ENCODE peak calls at places on chromosomes 3 and 15, in nine cellular contexts. One of them, this sample, is unnamed.

GRCh38 chr15:81774309-81774708 is 271.5 kb downstream of the MEX3B start:
- DNase-seq in astrocyte of the spinal cord: no peak
- DNase-seq in GM06990: no peak
- DNase-seq in GM23248: no peak
- DNase-seq in testis: no peak
- DNase-seq in left ventricle myocardium inferior: no peak
- DNase-seq in lung: no peak
- DNase-seq in CD8-positive, alpha-beta T cell: no peak
- DNase-seq in Jurkat, Clone E6-1: no peak
- DNase-seq in this sample: no peak

GRCh38 chr15:92409521-92409920 is 15.8 kb downstream of the ST8SIA2 start:
- DNase-seq in Jurkat, Clone E6-1: no peak
- DNase-seq in GM06990: no peak
- DNase-seq in GM23248: no peak
- DNase-seq in testis: no peak
- DNase-seq in left ventricle myocardium inferior: no peak
- DNase-seq in lung: no peak
- DNase-seq in CD8-positive, alpha-beta T cell: no peak
- DNase-seq in astrocyte of the spinal cord: no peak
- DNase-seq in this sample: no peak

GRCh38 chr3:161674402-161674801 is 177.8 kb downstream of the OTOL1 start:
- DNase-seq in astrocyte of the spinal cord: no peak
- DNase-seq in CD8-positive, alpha-beta T cell: no peak
- DNase-seq in testis: no peak
- DNase-seq in GM06990: no peak
- DNase-seq in left ventricle myocardium inferior: no peak
- DNase-seq in GM23248: no peak
- DNase-seq in Jurkat, Clone E6-1: no peak
- DNase-seq in lung: no peak
- DNase-seq in this sample: no peak

GRCh38 chr3:177483182-177483967 is 286.1 kb upstream of the TBL1XR1 start:
- DNase-seq in CD8-positive, alpha-beta T cell: no peak
- DNase-seq in GM06990: no peak
- DNase-seq in testis: peak; percentile 23
- DNase-seq in left ventricle myocardium inferior: no peak
- DNase-seq in Jurkat, Clone E6-1: peak; percentile 28
- DNase-seq in GM23248: no peak
- DNase-seq in lung: no peak
- DNase-seq in astrocyte of the spinal cord: no peak
- DNase-seq in this sample: no peak

GRCh38 chr3:126481808-126482502 is 6.3 kb upstream of the ZXDC start:
- DNase-seq in lung: no peak
- DNase-seq in GM06990: no peak
- DNase-seq in astrocyte of the spinal cord: peak; percentile 6
- DNase-seq in left ventricle myocardium inferior: no peak
- DNase-seq in CD8-positive, alpha-beta T cell: no peak
- DNase-seq in testis: peak; percentile 48
- DNase-seq in Jurkat, Clone E6-1: no peak
- DNase-seq in GM23248: peak; percentile 54
- DNase-seq in this sample: peak; percentile 76

GRCh38 chr15:66706225-66706732 is 4.2 kb downstream of the SMAD6 start:
- DNase-seq in astrocyte of the spinal cord: no peak
- DNase-seq in CD8-positive, alpha-beta T cell: no peak
- DNase-seq in Jurkat, Clone E6-1: no peak
- DNase-seq in GM06990: no peak
- DNase-seq in left ventricle myocardium inferior: peak; percentile 35
- DNase-seq in lung: no peak
- DNase-seq in testis: peak; percentile 24
- DNase-seq in GM23248: peak; percentile 59
- DNase-seq in this sample: peak; percentile 80

GRCh38 chr15:39555885-39556284 is 25.0 kb upstream of the THBS1 start:
- DNase-seq in astrocyte of the spinal cord: no peak
- DNase-seq in Jurkat, Clone E6-1: no peak
- DNase-seq in lung: no peak
- DNase-seq in CD8-positive, alpha-beta T cell: no peak
- DNase-seq in left ventricle myocardium inferior: no peak
- DNase-seq in testis: no peak
- DNase-seq in GM23248: no peak
- DNase-seq in GM06990: no peak
- DNase-seq in this sample: no peak

GRCh38 chr3:193314161-193314560 is 64.4 kb downstream of the ATP13A5 start:
- DNase-seq in GM06990: no peak
- DNase-seq in lung: no peak
- DNase-seq in left ventricle myocardium inferior: no peak
- DNase-seq in GM23248: peak; percentile 4
- DNase-seq in CD8-positive, alpha-beta T cell: no peak
- DNase-seq in Jurkat, Clone E6-1: no peak
- DNase-seq in astrocyte of the spinal cord: no peak
- DNase-seq in testis: no peak
- DNase-seq in this sample: no peak

GRCh38 chr3:112582242-112582874 is 20.5 kb downstream of the SLC35A5 start:
- DNase-seq in CD8-positive, alpha-beta T cell: no peak
- DNase-seq in GM06990: peak; percentile 7
- DNase-seq in lung: no peak
- DNase-seq in astrocyte of the spinal cord: peak; percentile 84
- DNase-seq in testis: no peak
- DNase-seq in left ventricle myocardium inferior: no peak
- DNase-seq in GM23248: peak; percentile 78
- DNase-seq in Jurkat, Clone E6-1: peak; percentile 42
- DNase-seq in this sample: peak; percentile 61

GRCh38 chr15:39128746-39129145 is 452.1 kb upstream of the THBS1 start:
- DNase-seq in testis: no peak
- DNase-seq in lung: no peak
- DNase-seq in Jurkat, Clone E6-1: no peak
- DNase-seq in left ventricle myocardium inferior: no peak
- DNase-seq in CD8-positive, alpha-beta T cell: no peak
- DNase-seq in astrocyte of the spinal cord: no peak
- DNase-seq in GM23248: peak; percentile 40
- DNase-seq in GM06990: no peak
- DNase-seq in this sample: no peak

GRCh38 chr3:14397940-14398800 is 4.2 kb upstream of the SLC6A6 start:
- DNase-seq in Jurkat, Clone E6-1: no peak
- DNase-seq in left ventricle myocardium inferior: no peak
- DNase-seq in GM23248: no peak
- DNase-seq in GM06990: no peak
- DNase-seq in CD8-positive, alpha-beta T cell: no peak
- DNase-seq in astrocyte of the spinal cord: no peak
- DNase-seq in testis: no peak
- DNase-seq in lung: no peak
- DNase-seq in this sample: no peak

DNA sequence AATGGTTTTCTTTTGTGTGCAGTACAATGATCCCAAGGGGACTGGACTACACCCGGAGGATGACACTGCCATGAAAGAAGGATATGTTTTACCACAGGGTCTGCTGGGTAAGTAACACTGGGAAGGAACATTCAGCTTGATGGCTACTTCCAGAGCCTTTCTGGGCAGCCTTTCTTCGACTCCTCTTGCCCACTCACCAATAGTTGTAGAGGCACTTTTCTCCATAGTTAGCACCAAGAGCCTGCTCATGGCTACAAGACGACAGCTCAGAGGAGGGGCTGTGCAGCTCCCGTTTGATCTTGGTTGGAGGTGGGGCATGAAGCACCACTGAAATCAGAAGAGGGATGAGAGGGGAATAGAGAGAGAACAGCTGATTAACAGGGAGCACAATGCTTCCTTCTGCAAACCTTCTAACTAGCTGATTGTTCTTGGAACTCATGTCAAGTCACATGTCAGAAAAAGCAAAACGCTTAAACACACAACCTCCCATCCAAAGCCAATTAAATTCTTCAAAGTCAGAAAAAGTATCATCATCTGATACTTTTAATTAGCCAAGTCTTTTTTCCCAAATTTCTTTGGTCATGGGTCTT is 27.9 kb downstream of the ETV5 start:
- DNase-seq in left ventricle myocardium inferior: no peak
- DNase-seq in Jurkat, Clone E6-1: no peak
- DNase-seq in astrocyte of the spinal cord: no peak
- DNase-seq in testis: no peak
- DNase-seq in CD8-positive, alpha-beta T cell: no peak
- DNase-seq in GM23248: no peak
- DNase-seq in lung: no peak
- DNase-seq in GM06990: no peak
- DNase-seq in this sample: no peak
- H3K4me3 ChIP-seq in left ventricle myocardium inferior: no peak overlapping the region
- H3K4me3 ChIP-seq in Jurkat, Clone E6-1: no peak overlapping the region
- H3K4me3 ChIP-seq in astrocyte of the spinal cord: no peak overlapping the region
- H3K4me3 ChIP-seq in testis: no peak overlapping the region
- H3K4me3 ChIP-seq in CD8-positive, alpha-beta T cell: no peak overlapping the region
- H3K4me3 ChIP-seq in GM23248: no peak overlapping the region
- H3K4me3 ChIP-seq in lung: no peak overlapping the region
- H3K4me3 ChIP-seq in GM06990: no peak overlapping the region
- H3K4me3 ChIP-seq in this sample: no peak overlapping the region

DNA sequence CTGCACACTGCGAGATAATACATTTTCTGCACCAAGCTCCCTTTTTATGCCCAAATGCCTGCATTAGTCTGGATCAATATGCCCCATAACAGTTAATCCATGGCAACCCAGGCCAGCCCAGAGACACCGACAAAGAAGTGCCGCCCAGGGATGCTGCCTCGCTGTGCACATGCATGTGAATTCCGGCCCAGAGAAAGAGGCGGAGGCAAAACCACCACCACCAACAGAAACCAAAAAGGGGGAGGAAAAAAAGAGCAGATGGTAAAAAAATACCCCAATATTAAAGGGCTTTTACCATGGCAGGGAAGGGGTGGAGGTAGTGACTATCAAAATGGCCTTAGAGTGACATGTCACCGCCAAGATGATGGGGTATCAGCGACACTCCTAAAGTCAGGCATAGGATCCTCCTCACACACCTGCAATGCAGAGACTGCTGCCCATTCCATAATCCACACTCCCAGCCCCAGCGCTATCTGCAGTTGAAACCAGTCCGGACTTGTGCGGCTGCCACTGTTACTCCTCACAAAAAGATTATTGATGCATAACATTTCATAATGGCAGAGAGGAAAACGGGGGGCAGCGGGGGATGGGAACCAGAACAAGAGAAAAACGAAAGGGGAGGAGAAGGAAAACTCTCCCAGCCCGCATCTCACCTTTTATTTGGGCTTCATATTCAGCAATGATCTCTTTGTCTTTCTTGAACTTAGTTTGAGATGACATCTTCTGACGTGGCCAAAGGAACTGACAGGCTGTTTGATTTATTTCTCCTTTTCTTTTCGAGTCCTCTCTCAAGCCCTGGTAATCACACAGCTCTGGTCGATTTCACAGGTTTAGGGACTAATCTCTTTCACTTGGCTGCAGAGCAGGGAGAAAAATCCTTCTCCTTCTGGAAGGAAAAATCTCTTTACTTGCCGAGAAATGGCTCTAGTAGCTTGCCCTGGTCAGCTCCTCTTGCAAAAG is 934 bp downstream of the SRGAP3 start:
- DNase-seq in Jurkat, Clone E6-1: no peak
- DNase-seq in CD8-positive, alpha-beta T cell: no peak
- DNase-seq in GM23248: peak; percentile 36
- DNase-seq in left ventricle myocardium inferior: no peak
- DNase-seq in astrocyte of the spinal cord: no peak
- DNase-seq in lung: no peak
- DNase-seq in GM06990: no peak
- DNase-seq in testis: peak; percentile 51
- DNase-seq in this sample: no peak
- H3K4me3 ChIP-seq in Jurkat, Clone E6-1: peak overlapping the region; percentile 61
- H3K4me3 ChIP-seq in CD8-positive, alpha-beta T cell: peak overlapping the region; percentile 65
- H3K4me3 ChIP-seq in GM23248: peak overlapping the region; percentile 74
- H3K4me3 ChIP-seq in left ventricle myocardium inferior: peak overlapping the region; percentile 70
- H3K4me3 ChIP-seq in astrocyte of the spinal cord: peak overlapping the region; percentile 43
- H3K4me3 ChIP-seq in lung: no peak overlapping the region
- H3K4me3 ChIP-seq in GM06990: peak overlapping the region; percentile 64
- H3K4me3 ChIP-seq in testis: peak overlapping the region; percentile 55
- H3K4me3 ChIP-seq in this sample: peak overlapping the region; percentile 48

DNA sequence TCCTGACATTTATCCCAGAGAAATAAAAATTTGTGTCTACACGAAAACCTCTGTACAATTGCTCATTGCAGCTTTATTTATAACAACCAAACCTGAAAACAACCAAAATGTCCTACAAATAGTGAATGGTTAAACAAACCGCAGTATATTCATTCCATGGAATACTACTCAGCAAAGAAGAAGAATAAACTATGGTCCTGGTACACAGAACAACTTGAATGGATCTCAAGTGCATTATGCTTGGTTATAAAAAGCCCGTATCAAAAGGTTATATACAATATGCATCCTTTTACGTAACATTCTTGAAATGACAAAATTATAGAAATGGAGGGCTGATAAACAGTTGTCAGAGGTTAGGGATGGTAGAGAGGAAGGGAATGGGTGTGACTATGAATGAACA is 3.7 kb downstream of the SEC22C start:
- DNase-seq in lung: no peak
- DNase-seq in left ventricle myocardium inferior: no peak
- DNase-seq in astrocyte of the spinal cord: no peak
- DNase-seq in CD8-positive, alpha-beta T cell: no peak
- DNase-seq in testis: no peak
- DNase-seq in Jurkat, Clone E6-1: no peak
- DNase-seq in GM06990: no peak
- DNase-seq in GM23248: no peak
- DNase-seq in this sample: no peak
- H3K4me3 ChIP-seq in lung: no peak overlapping the region
- H3K4me3 ChIP-seq in left ventricle myocardium inferior: no peak overlapping the region
- H3K4me3 ChIP-seq in astrocyte of the spinal cord: no peak overlapping the region
- H3K4me3 ChIP-seq in CD8-positive, alpha-beta T cell: no peak overlapping the region
- H3K4me3 ChIP-seq in testis: no peak overlapping the region
- H3K4me3 ChIP-seq in Jurkat, Clone E6-1: no peak overlapping the region
- H3K4me3 ChIP-seq in GM06990: no peak overlapping the region
- H3K4me3 ChIP-seq in GM23248: no peak overlapping the region
- H3K4me3 ChIP-seq in this sample: no peak overlapping the region

DNA sequence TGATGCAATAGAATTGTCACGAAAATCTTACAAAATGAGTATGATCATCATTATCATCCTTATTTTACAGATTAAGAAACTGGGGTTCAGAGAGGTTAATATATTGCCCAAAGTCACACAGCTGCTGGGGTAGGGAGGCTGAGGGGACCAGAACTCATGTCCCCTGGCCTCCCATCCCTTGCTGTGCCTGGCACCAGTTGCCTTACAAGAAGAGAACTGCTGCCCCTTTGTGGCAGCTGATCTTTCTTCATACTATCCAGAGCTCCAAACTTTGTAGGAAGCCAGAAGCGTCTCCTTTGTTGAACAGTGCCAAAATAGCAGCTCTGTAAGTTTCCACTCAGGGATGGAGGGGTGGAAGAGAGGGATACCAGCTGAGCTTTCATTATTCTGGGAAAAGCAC is 236.8 kb upstream of the TBC1D5 start:
- DNase-seq in lung: no peak
- DNase-seq in GM06990: no peak
- DNase-seq in Jurkat, Clone E6-1: peak; percentile 96
- DNase-seq in testis: no peak
- DNase-seq in CD8-positive, alpha-beta T cell: no peak
- DNase-seq in left ventricle myocardium inferior: no peak
- DNase-seq in GM23248: peak; percentile 33
- DNase-seq in astrocyte of the spinal cord: no peak
- DNase-seq in this sample: no peak
- H3K4me3 ChIP-seq in lung: no peak overlapping the region
- H3K4me3 ChIP-seq in GM06990: no peak overlapping the region
- H3K4me3 ChIP-seq in Jurkat, Clone E6-1: peak overlapping the region; percentile 38
- H3K4me3 ChIP-seq in testis: no peak overlapping the region
- H3K4me3 ChIP-seq in CD8-positive, alpha-beta T cell: no peak overlapping the region
- H3K4me3 ChIP-seq in left ventricle myocardium inferior: no peak overlapping the region
- H3K4me3 ChIP-seq in GM23248: no peak overlapping the region
- H3K4me3 ChIP-seq in astrocyte of the spinal cord: no peak overlapping the region
- H3K4me3 ChIP-seq in this sample: no peak overlapping the region